ENCODE peak calls at places on chromosomes 11 and 22, in nine cellular contexts. D, P, X, A, V, H, U, W and O are unnamed samples.

GRCh38 chr11:2463766-2464277 is 19.0 kb downstream of the KCNQ1 start:
- DNase-seq in D (peak; percentile 55), P (peak; percentile 70), X (no peak), A (peak; percentile 71), V (no peak), H (no peak), U (no peak), W (no peak), O (no peak)

GRCh38 chr11:8731647-8732188 is 49.1 kb downstream of the RPL27A start:
- DNase-seq in D (no peak), P (no peak), X (no peak), A (no peak), V (no peak), H (no peak), U (no peak), W (no peak), O (no peak)

GRCh38 chr22:23270212-23270733 is 90.0 kb downstream of the BCR start:
- DNase-seq in D (no peak), P (no peak), X (no peak), A (no peak), V (no peak), H (no peak), U (no peak), W (no peak), O (no peak)

GRCh38 chr11:38547464-38547863 is 1949.4 kb upstream of the RAG2 start:
- DNase-seq in D (no peak), P (no peak), X (no peak), A (no peak), V (no peak), H (no peak), U (no peak), W (no peak), O (no peak)

GRCh38 chr11:123308077-123308476 is 113.0 kb upstream of the CLMP start:
- DNase-seq in D (no peak), P (no peak), X (no peak), A (no peak), V (peak; percentile 32), H (no peak), U (no peak), W (no peak), O (no peak)

GRCh38 chr11:3700410-3700809 is 29.2 kb upstream of the CHRNA10 start:
- DNase-seq in D (no peak), P (no peak), X (peak; percentile 17), A (no peak), V (no peak), H (no peak), U (no peak), W (no peak), O (no peak)

GRCh38 chr22:31103899-31104694 is 3.3 kb downstream of the SELENOM start:
- DNase-seq in D (peak; percentile 48), P (no peak), X (no peak), A (peak; percentile 47), V (no peak), H (no peak), U (peak; percentile 77), W (no peak), O (peak; percentile 53)

GRCh38 chr11:9020881-9021280 is 17.1 kb upstream of the NRIP3 start:
- DNase-seq in D (no peak), P (no peak), X (no peak), A (no peak), V (no peak), H (no peak), U (no peak), W (no peak), O (no peak)

GRCh38 chr11:118921929-118922744 is 3.6 kb downstream of the BCL9L start:
- DNase-seq in D (peak; percentile 95), P (peak; percentile 88), X (no peak), A (peak; percentile 83), V (no peak), H (no peak), U (peak; percentile 91), W (no peak), O (peak; percentile 82)

GRCh38 chr11:118923721-118924587 is 1.8 kb downstream of the BCL9L start:
- DNase-seq in D (peak; percentile 44), P (no peak), X (no peak), A (no peak), V (no peak), H (no peak), U (no peak), W (no peak), O (peak; percentile 44)

GRCh38 chr11:118927554-118928107 is 1.9 kb upstream of the BCL9L start:
- DNase-seq in D (no peak), P (no peak), X (no peak), A (no peak), V (no peak), H (no peak), U (no peak), W (no peak), O (no peak)

GRCh38 chr11:118922745-118923627 is 2.7 kb downstream of the BCL9L start:
- DNase-seq in D (no peak), P (no peak), X (no peak), A (peak; percentile 72), V (no peak), H (no peak), U (no peak), W (no peak), O (no peak)

DNA sequence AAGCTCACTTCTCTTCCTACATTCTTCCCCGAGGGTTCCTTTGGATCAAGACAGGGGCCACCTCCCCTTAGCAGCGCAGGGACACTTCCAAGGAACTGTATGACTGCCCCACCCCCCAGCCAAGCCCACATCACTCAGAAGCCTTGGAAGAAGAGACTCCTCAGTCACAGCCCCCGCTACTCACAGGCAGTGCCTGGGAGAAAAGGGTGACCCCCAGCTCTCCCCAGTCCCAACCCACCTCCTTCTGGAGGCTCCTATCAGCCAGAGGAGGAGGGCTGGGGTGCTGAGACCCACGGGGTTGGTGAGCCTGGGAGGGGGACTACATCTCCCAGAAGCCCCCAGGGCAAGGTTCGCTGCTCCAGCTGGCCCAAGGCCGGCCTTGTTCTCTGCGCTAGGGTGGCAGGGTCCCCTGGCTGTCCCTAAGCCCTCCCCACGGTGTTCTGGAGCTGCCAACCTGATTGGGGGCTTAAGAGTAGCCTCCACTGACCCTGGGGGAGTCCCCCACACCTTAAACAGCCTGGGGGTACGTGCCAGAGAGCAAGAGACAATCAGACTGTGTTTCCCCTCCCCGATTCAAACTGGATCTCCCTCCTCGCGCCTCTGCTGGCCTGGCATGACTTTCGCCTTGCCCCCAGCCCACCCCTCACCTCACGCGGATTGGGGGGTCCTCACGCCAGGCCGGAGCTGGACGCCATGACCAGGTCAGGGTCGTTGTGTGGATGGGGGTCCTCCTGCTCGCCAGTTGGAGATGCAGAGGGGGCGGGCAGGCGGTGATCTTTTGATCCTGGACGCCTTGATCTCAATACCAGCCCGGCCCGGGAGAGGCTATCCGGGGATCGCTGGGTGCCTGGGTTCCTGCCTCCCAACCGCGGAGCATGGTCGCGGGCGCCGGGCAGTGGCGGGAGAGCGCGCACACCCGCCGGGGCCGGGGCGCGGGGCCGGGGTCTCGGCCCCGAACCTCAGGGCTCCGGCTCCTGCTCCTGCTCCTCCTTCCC is 838 bp downstream of the BCL9L start:
- DNase-seq in D (peak; percentile 73), P (peak; percentile 59), X (no peak), A (peak; percentile 92), V (peak; percentile 68), H (peak; percentile 84), U (peak; percentile 80), W (no peak), O (peak; percentile 73)
- TF ChIP-seq POLR2A in D (no peak), P (no peak), X (peak; percentile 31), A (no peak), V (no peak), H (no peak), U (no peak), W (no peak), O (peak; percentile 24)

DNA sequence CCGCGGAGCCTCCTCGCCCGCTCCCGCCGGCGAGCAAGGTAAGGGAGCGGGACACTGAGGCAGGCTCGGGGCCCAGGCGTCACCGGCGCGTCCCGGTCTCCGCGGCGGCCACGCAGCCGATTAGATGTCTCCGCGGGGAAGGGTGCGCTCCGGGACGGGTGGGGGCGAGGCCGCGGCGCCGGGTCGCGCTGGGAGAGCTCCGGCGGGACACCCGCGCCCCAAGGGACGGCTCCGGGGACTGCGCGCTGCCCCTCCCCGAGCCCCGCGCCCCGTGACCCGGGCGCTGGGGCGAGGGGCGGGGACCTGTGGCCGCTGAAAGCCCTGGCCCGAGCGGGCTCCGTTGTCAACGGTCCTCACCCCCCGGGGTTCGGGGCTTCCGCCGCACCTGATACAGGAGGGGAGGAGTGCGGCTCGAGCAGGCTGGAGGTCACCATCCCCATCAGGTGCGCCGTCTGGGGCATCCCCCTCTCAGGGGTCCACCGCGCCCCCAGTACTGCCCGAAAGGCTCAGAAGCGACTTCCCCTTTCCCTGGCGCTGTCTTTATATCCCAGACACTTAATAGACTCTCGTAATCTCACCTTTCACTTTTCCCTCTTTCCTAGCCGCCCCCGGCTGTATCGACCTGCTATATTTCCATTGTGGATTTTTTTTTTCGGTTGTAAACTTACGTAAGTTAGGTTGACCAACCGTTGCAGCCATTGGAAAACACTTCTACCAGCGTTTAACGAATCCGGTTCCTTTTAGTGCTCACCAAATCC is 566 bp downstream of the PPFIA1 start:
- DNase-seq in D (peak; percentile 60), P (peak; percentile 33), X (no peak), A (peak; percentile 93), V (peak; percentile 58), H (peak; percentile 42), U (peak; percentile 68), W (peak; percentile 58), O (no peak)
- TF ChIP-seq POLR2A in D (peak; percentile 26), P (no peak), X (no peak), A (no peak), V (no peak), H (no peak), U (peak; percentile 23), W (no peak), O (no peak)

DNA sequence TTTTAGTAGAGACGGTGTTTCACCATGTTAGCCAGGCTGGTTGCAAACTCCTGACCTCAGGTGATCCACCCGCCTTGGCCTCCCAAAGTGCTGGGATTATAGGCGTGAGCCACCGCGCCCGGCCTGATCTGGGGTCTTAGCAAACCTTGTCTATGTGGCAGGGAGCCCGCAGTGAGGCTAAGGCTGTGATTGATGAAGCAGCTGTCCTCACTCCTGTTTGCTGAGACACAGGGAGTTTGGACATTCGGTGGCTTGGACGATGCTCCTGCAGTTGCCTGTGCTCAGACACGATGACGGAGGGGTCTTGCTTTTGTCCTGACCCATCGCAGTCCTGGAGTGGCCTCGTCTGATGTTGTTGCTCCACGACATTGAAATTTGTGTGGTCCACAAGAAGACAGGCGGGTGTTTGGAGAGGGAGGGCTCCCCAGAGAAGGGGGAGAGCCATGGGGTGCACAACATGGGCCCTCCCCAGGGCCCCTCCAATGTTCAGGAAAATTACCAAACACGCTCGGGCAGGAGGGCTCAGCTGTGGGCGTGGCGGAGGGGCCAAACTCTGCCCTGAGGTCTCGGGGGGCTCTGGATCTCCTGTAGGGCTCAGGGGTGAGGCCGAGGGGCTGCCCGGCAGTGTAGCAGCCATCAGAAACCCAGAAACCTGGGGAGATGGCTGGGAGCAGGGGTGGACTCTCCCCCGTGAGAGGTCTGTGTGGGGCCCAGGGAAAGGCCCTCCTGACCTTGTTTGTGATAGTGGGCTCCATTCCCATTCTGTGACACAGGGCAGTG is 41.8 kb upstream of the PRR5 start:
- DNase-seq in D (no peak), P (no peak), X (no peak), A (no peak), V (no peak), H (no peak), U (no peak), W (no peak), O (no peak)
- TF ChIP-seq POLR2A in D (no peak), P (no peak), X (no peak), A (no peak), V (no peak), H (no peak), U (no peak), W (no peak), O (no peak)

DNA sequence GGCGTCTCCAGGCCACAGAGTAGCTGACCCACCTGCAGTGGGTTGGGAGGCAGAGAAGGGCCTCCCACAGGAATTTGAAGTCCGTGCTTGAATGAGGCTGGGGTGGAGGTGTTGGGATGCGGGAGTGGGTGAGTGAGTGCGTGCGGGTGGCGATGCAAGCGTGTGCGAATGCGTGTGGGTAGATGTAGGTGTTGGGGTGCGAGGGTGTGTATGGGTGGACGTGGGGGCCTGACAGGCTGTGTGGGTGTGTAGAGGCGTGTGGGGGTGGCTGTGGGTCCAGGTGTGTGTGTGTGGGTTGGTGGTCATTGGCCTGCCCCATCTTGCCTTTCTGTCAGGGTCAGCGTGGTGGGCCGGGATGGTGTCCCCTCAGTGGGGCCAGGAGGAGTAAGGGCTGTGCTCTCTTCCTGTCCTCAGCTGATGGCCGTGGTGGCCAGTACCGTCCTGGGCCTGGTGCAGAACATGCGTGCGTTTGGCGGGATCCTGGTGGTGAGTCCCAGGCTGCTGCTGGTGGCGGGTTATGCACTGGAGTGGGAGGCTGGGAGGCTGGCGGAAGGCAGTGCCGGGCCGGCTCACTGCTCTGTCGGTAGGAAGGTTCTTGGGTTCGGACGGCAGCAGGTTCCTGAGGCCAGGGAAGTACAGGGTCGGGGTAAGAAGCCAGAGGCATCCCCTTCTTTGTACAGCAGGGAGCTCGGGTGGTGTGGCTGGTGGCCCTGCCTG is 35.0 kb downstream of the TPCN2 start:
- DNase-seq in D (no peak), P (no peak), X (no peak), A (no peak), V (no peak), H (no peak), U (no peak), W (no peak), O (no peak)
- TF ChIP-seq POLR2A in D (no peak), P (no peak), X (no peak), A (no peak), V (no peak), H (no peak), U (no peak), W (no peak), O (no peak)